ENCODE peak calls at places on chromosomes 12 and 14, in six cellular contexts. K is cardiac muscle cell, W is stomach, R is HFF-Myc, T is WERI-Rb-1, D is neural progenitor cell. N is an unnamed sample.

GRCh38 chr14:74616507-74616906 is 4.5 kb upstream of the LTBP2 start:
- DNase-seq in K (peak; percentile 73), W (no peak), R (no peak), T (peak; percentile 58), D (no peak), N (no peak)

GRCh38 chr12:47822386-47822785 is 2.7 kb upstream of the HDAC7 start:
- DNase-seq in K (no peak), W (no peak), R (no peak), T (no peak), D (no peak), N (no peak)

GRCh38 chr14:29637406-29637805 is 290.2 kb downstream of the PRKD1 start:
- DNase-seq in K (peak; percentile 90), W (peak; percentile 83), R (no peak), T (no peak), D (no peak), N (no peak)

GRCh38 chr12:50734409-50735263 is 29.3 kb upstream of the ATF1 start:
- DNase-seq in K (peak; percentile 60), W (no peak), R (no peak), T (peak; percentile 38), D (peak; percentile 60), N (peak; percentile 25)

GRCh38 chr14:61466249-61466904 is 145.0 kb downstream of the PRKCH start:
- DNase-seq in K (peak; percentile 99), W (no peak), R (no peak), T (no peak), D (peak; percentile 60), N (no peak)

GRCh38 chr12:63964301-63964700 is 119.8 kb downstream of the SRGAP1 start:
- DNase-seq in K (no peak), W (no peak), R (no peak), T (peak; percentile 44), D (peak; percentile 52), N (no peak)

GRCh38 chr14:68464716-68465115 is 328.2 kb downstream of the ZFP36L1 start:
- DNase-seq in K (no peak), W (no peak), R (no peak), T (no peak), D (no peak), N (no peak)

GRCh38 chr14:68349900-68350323 is 443.0 kb downstream of the ZFP36L1 start:
- DNase-seq in K (peak; percentile 43), W (peak; percentile 39), R (no peak), T (no peak), D (no peak), N (no peak)

GRCh38 chr12:697426-697825 is 34.2 kb upstream of the NINJ2 start:
- DNase-seq in K (no peak), W (no peak), R (no peak), T (no peak), D (no peak), N (no peak)

GRCh38 chr12:53207042-53207441 is at the start of gene ITGB7:
- DNase-seq in K (no peak), W (peak; percentile 52), R (no peak), T (no peak), D (no peak), N (no peak)

GRCh38 chr12:6272300-6273208 is 37.9 kb upstream of the PLEKHG6 start:
- DNase-seq in K (no peak), W (peak; percentile 40), R (no peak), T (no peak), D (no peak), N (no peak)

GRCh38 chr12:107415834-107416233 is 269.8 kb upstream of the PWP1 start:
- DNase-seq in K (no peak), W (no peak), R (no peak), T (no peak), D (no peak), N (no peak)

GRCh38 chr12:3456809-3457208 is 34.2 kb upstream of the PRMT8 start:
- DNase-seq in K (no peak), W (no peak), R (no peak), T (peak; percentile 72), D (peak; percentile 88), N (no peak)

GRCh38 chr12:5870183-5870582 is 74.9 kb downstream of the ANO2 start:
- DNase-seq in K (no peak), W (no peak), R (no peak), T (no peak), D (no peak), N (no peak)

GRCh38 chr12:77924703-77925102 is 94.0 kb downstream of the NAV3 start:
- DNase-seq in K (peak; percentile 39), W (no peak), R (no peak), T (no peak), D (no peak), N (no peak)

GRCh38 chr12:4036872-4037271 is 163.7 kb upstream of the PARP11 start:
- DNase-seq in K (no peak), W (no peak), R (no peak), T (no peak), D (no peak), N (no peak)

GRCh38 chr12:99027491-99027890 is 382.4 kb downstream of the APAF1 start:
- DNase-seq in K (no peak), W (no peak), R (no peak), T (no peak), D (no peak), N (no peak)

GRCh38 chr12:77049767-77050353 is 15.5 kb downstream of the E2F7 start:
- DNase-seq in K (peak; percentile 74), W (no peak), R (peak; percentile 59), T (peak; percentile 25), D (peak; percentile 63), N (peak; percentile 13)

GRCh38 chr12:101455685-101456084 is 19.5 kb upstream of the SPIC start:
- DNase-seq in K (no peak), W (no peak), R (no peak), T (no peak), D (no peak), N (no peak)

GRCh38 chr12:42887657-42888056 is 298.1 kb upstream of the PRICKLE1 start:
- DNase-seq in K (no peak), W (no peak), R (no peak), T (no peak), D (no peak), N (no peak)

GRCh38 chr14:95237121-95237876 is 80.0 kb upstream of the DICER1 start:
- DNase-seq in K (no peak), W (no peak), R (no peak), T (no peak), D (no peak), N (no peak)

GRCh38 chr14:95111507-95112164 is 45.7 kb downstream of the DICER1 start:
- DNase-seq in K (no peak), W (no peak), R (no peak), T (no peak), D (no peak), N (no peak)

GRCh38 chr14:75905505-75905904 is 76.3 kb downstream of the TGFB3 start:
- DNase-seq in K (peak; percentile 80), W (peak; percentile 58), R (no peak), T (no peak), D (no peak), N (no peak)

GRCh38 chr12:20274008-20274407 is 94.3 kb upstream of the PDE3A start:
- DNase-seq in K (no peak), W (no peak), R (no peak), T (no peak), D (peak; percentile 3), N (no peak)

GRCh38 chr12:20269352-20270067 is 98.8 kb upstream of the PDE3A start:
- DNase-seq in K (no peak), W (no peak), R (no peak), T (no peak), D (no peak), N (no peak)

GRCh38 chr12:20270557-20270956 is 97.8 kb upstream of the PDE3A start:
- DNase-seq in K (no peak), W (no peak), R (no peak), T (no peak), D (no peak), N (no peak)

GRCh38 chr12:20272171-20272570 is 96.2 kb upstream of the PDE3A start:
- DNase-seq in K (no peak), W (no peak), R (no peak), T (no peak), D (no peak), N (no peak)

GRCh38 chr12:20272801-20273200 is 95.5 kb upstream of the PDE3A start:
- DNase-seq in K (peak; percentile 59), W (no peak), R (no peak), T (no peak), D (no peak), N (no peak)
- H3K4me3 ChIP-seq in K (no peak overlapping the region), W (no peak overlapping the region), R (no peak overlapping the region), T (no peak overlapping the region), D (no peak overlapping the region), N (no peak overlapping the region)

DNA sequence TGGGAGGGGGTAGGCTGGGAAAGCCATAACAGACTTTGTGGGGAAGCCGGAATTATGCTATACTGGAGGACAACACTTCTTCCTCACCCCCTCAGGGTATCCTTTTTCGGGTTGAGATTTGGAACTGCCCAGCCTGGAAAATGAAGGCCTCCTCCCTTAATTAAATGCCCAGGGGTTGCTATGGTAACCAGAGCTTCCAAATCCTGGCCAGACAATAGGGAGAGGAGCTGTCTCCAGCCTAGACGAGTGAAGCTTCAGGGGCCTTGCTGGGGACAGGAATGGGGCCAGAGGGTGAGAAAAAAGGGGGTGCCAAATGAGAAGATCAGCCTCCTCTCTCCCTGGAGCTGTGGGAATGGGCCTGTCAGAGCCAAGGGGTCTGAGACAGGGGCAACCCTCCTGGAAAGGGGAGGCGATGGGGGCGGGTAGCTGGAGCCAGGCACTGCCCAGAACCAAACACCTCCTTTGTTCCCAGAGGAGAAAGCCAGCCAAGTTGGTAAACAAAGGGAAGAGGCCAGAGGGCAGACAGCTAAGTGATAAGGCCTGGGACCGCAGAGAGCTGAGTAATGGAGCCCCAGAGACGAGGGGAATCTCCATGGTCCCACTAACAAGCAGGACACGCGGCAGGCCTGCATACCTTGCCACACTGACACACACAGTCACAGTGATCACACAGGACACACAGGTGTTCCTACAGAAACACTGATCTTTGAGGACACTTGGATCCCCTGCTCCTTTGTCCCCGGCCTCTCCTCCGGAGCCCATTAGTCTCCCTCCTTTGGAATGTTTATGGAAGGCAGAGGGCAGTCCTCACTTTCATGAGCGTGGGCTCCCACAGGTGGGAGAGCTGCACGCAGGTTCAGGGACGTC is 17.9 kb upstream of the RND1 start:
- DNase-seq in K (peak; percentile 54), W (peak; percentile 83), R (no peak), T (no peak), D (peak; percentile 98), N (no peak)
- H3K4me3 ChIP-seq in K (no peak overlapping the region), W (no peak overlapping the region), R (no peak overlapping the region), T (no peak overlapping the region), D (peak overlapping the region; percentile 44), N (no peak overlapping the region)

GRCh38 chr14:106843376-106843775 is 1317.0 kb downstream of the TMEM121 start:
- DNase-seq in K (no peak), W (no peak), R (no peak), T (no peak), D (no peak), N (no peak)
- H3K4me3 ChIP-seq in K (no peak overlapping the region), W (peak overlapping the region; percentile 38), R (no peak overlapping the region), T (no peak overlapping the region), D (no peak overlapping the region), N (no peak overlapping the region)

GRCh38 chr12:54648265-54648664 is at the start of gene DCD:
- DNase-seq in K (no peak), W (no peak), R (no peak), T (no peak), D (no peak), N (no peak)

GRCh38 chr12:54653025-54653424 is 4.9 kb upstream of the DCD start:
- DNase-seq in K (no peak), W (no peak), R (no peak), T (no peak), D (no peak), N (no peak)

GRCh38 chr12:54650409-54650808 is 2.2 kb upstream of the DCD start:
- DNase-seq in K (no peak), W (no peak), R (no peak), T (no peak), D (no peak), N (no peak)

GRCh38 chr12:54649825-54650224 is 1.7 kb upstream of the DCD start:
- DNase-seq in K (no peak), W (no peak), R (no peak), T (no peak), D (no peak), N (no peak)

GRCh38 chr12:54650884-54651283 is 2.7 kb upstream of the DCD start:
- DNase-seq in K (no peak), W (no peak), R (no peak), T (no peak), D (no peak), N (no peak)
- H3K4me3 ChIP-seq in K (no peak overlapping the region), W (no peak overlapping the region), R (no peak overlapping the region), T (no peak overlapping the region), D (no peak overlapping the region), N (no peak overlapping the region)